ENCODE peak calls at places on chromosomes 1 and 21, in ten cellular contexts. C is mucosa of descending colon, H is endothelial cell, A is prostate gland, M is thoracic aorta, N is tibial artery, Q is PC-3, B is foreskin fibroblast, V is HCT116, Y is breast epithelium. D is an unnamed sample.

GRCh38 chr1:92764116-92764515 is 20.8 kb downstream of the EVI5 start:
- DNase-seq in C (no peak), H (no peak), A (no peak), M (no peak), N (no peak), Q (no peak), B (no peak), V (no peak), Y (no peak), D (no peak)

GRCh38 chr21:46643379-46644177 is 8.1 kb downstream of the PRMT2 start:
- DNase-seq in C (no peak), H (no peak), A (no peak), M (no peak), N (no peak), Q (no peak), B (no peak), V (no peak), Y (no peak), D (no peak)

GRCh38 chr1:184329962-184330868 is 56.6 kb upstream of the C1orf21 start:
- DNase-seq in C (no peak), H (no peak), A (no peak), M (no peak), N (no peak), Q (peak; percentile 6), B (no peak), V (no peak), Y (no peak), D (peak; percentile 40)

GRCh38 chr1:245516178-245516829 is 361.5 kb downstream of the KIF26B start:
- DNase-seq in C (no peak), H (no peak), A (no peak), M (no peak), N (no peak), Q (peak; percentile 63), B (peak; percentile 14), V (no peak), Y (no peak), D (peak; percentile 57)

GRCh38 chr1:27961646-27962221 is 2.0 kb downstream of the XKR8 start:
- DNase-seq in C (no peak), H (no peak), A (no peak), M (no peak), N (no peak), Q (peak; percentile 18), B (peak; percentile 59), V (no peak), Y (no peak), D (peak; percentile 31)

GRCh38 chr1:225811622-225812487 is 1.9 kb downstream of the EPHX1 start:
- DNase-seq in C (no peak), H (peak; percentile 53), A (no peak), M (no peak), N (no peak), Q (peak; percentile 50), B (peak; percentile 24), V (no peak), Y (no peak), D (peak; percentile 52)

GRCh38 chr1:115717541-115717940 is 51.0 kb downstream of the CASQ2 start:
- DNase-seq in C (peak; percentile 46), H (peak; percentile 75), A (peak; percentile 52), M (no peak), N (peak; percentile 55), Q (peak; percentile 53), B (peak; percentile 69), V (peak; percentile 32), Y (no peak), D (peak; percentile 67)

GRCh38 chr1:205832326-205832751 is 17.6 kb downstream of the PM20D1 start:
- DNase-seq in C (no peak), H (no peak), A (no peak), M (no peak), N (no peak), Q (no peak), B (no peak), V (no peak), Y (no peak), D (no peak)

GRCh38 chr1:207327994-207328393 is 6.5 kb downstream of the CD55 start:
- DNase-seq in C (no peak), H (no peak), A (no peak), M (no peak), N (no peak), Q (peak; percentile 52), B (peak; percentile 88), V (no peak), Y (no peak), D (peak; percentile 58)

GRCh38 chr1:99820546-99820945 is 29.6 kb upstream of the AGL start:
- DNase-seq in C (no peak), H (no peak), A (no peak), M (no peak), N (no peak), Q (no peak), B (no peak), V (no peak), Y (no peak), D (no peak)

GRCh38 chr1:101025680-101026393 is at the start of gene DPH5:
- DNase-seq in C (peak; percentile 93), H (peak; percentile 91), A (peak; percentile 84), M (peak; percentile 70), N (peak; percentile 88), Q (peak; percentile 90), B (peak; percentile 96), V (peak; percentile 82), Y (peak; percentile 74), D (peak; percentile 90)

GRCh38 chr21:40531421-40531820 is 315.5 kb downstream of the DSCAM start:
- DNase-seq in C (no peak), H (no peak), A (no peak), M (no peak), N (no peak), Q (no peak), B (no peak), V (no peak), Y (no peak), D (no peak)

GRCh38 chr1:92475029-92475428 is 11.7 kb downstream of the GFI1 start:
- DNase-seq in C (no peak), H (no peak), A (no peak), M (no peak), N (no peak), Q (no peak), B (no peak), V (no peak), Y (no peak), D (no peak)

GRCh38 chr1:37449936-37450335 is 24.4 kb upstream of the ZC3H12A start:
- DNase-seq in C (no peak), H (no peak), A (no peak), M (no peak), N (no peak), Q (no peak), B (no peak), V (no peak), Y (no peak), D (no peak)

GRCh38 chr1:39483276-39483675 is 8.2 kb upstream of the BMP8A start:
- DNase-seq in C (no peak), H (no peak), A (no peak), M (no peak), N (no peak), Q (no peak), B (no peak), V (no peak), Y (no peak), D (no peak)

GRCh38 chr1:181482001-181482430 is 1.3 kb upstream of the CACNA1E start:
- DNase-seq in C (no peak), H (no peak), A (no peak), M (no peak), N (no peak), Q (no peak), B (peak; percentile 4), V (no peak), Y (no peak), D (no peak)

GRCh38 chr1:19229229-19229628 is 19.2 kb upstream of the UBR4 start:
- DNase-seq in C (no peak), H (no peak), A (no peak), M (no peak), N (no peak), Q (no peak), B (no peak), V (no peak), Y (no peak), D (no peak)

GRCh38 chr1:19234224-19234623 is 17.1 kb downstream of the EMC1 start:
- DNase-seq in C (no peak), H (no peak), A (no peak), M (no peak), N (no peak), Q (no peak), B (no peak), V (no peak), Y (no peak), D (no peak)

GRCh38 chr1:19229828-19230325 is 19.8 kb upstream of the UBR4 start:
- DNase-seq in C (no peak), H (no peak), A (peak; percentile 16), M (no peak), N (no peak), Q (no peak), B (no peak), V (no peak), Y (no peak), D (no peak)

GRCh38 chr1:19232526-19232851 is 18.8 kb downstream of the EMC1 start:
- DNase-seq in C (no peak), H (no peak), A (peak; percentile 40), M (no peak), N (no peak), Q (no peak), B (peak; percentile 50), V (no peak), Y (no peak), D (no peak)
- TF ChIP-seq CTCF in C (no peak), H (no peak), A (no peak), M (no peak), N (no peak), Q (peak; percentile 35), B (peak; percentile 8), V (no peak), Y (no peak), D (no peak)

GRCh38 chr1:5718716-5719632 is 273.3 kb downstream of the NPHP4 start:
- DNase-seq in C (no peak), H (no peak), A (no peak), M (no peak), N (no peak), Q (no peak), B (no peak), V (no peak), Y (no peak), D (no peak)
- TF ChIP-seq CTCF in C (no peak), H (no peak), A (no peak), M (no peak), N (no peak), Q (no peak), B (no peak), V (no peak), Y (no peak), D (no peak)

GRCh38 chr1:228977307-228977706 is 242.0 kb downstream of the RHOU start:
- DNase-seq in C (no peak), H (no peak), A (no peak), M (no peak), N (no peak), Q (no peak), B (no peak), V (no peak), Y (no peak), D (no peak)
- TF ChIP-seq CTCF in C (no peak), H (no peak), A (no peak), M (no peak), N (no peak), Q (no peak), B (no peak), V (no peak), Y (no peak), D (no peak)

DNA sequence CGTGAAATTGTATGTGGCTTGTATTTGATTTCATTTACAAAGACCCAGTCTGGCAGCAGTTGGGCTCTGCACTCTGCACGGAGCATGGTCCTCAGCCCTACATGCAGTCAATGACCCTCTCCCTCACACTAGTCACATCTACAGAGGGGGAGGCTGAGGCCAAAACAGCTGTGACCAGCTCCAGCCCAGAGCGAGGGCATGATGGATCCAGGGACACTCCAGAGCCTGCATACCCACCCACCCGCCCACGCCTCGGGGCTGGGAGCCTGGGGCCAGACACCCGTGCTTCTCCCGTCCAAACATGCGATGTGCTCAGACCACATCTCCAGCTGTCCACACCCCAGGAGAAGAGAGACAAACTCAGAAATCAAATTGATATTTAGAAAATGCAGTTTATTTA is 14.0 kb upstream of the PRDM16 start:
- DNase-seq in C (no peak), H (no peak), A (no peak), M (no peak), N (no peak), Q (no peak), B (no peak), V (no peak), Y (no peak), D (no peak)
- TF ChIP-seq CTCF in C (no peak), H (no peak), A (no peak), M (no peak), N (no peak), Q (no peak), B (no peak), V (no peak), Y (no peak), D (no peak)

D was measured in MCF 10A.